ENCODE peak calls at places on chromosomes 13 and 19, in five cellular contexts. Z is endodermal cell, I is tibial nerve, O is left lung, Y is right atrium auricular region. R is an unnamed sample.

GRCh38 chr13:32153056-32153455 is 121.5 kb downstream of the FRY start:
- DNase-seq in I (no peak), Y (no peak), O (no peak), Z (no peak), R (no peak)

GRCh38 chr13:97724450-97724849 is 229.0 kb upstream of the IPO5 start:
- DNase-seq in Z (no peak), I (no peak), O (no peak), Y (no peak), R (no peak)

GRCh38 chr13:83286737-83287136 is 595.5 kb downstream of the SLITRK1 start:
- DNase-seq in Y (no peak), I (no peak), O (no peak), Z (no peak), R (no peak)

GRCh38 chr13:23288995-23289394 is 108.2 kb downstream of the SGCG start:
- DNase-seq in Z (no peak), Y (no peak), I (no peak), O (no peak), R (no peak)

GRCh38 chr19:17751103-17751911 is at the start of gene FCHO1:
- DNase-seq in Y (no peak), O (peak; percentile 74), I (peak; percentile 21), Z (no peak), R (no peak)

GRCh38 chr13:113398963-113399754 is 35.2 kb upstream of the GRTP1 start:
- DNase-seq in Y (no peak), I (no peak), Z (peak; percentile 84), O (no peak), R (peak; percentile 82)

GRCh38 chr13:111046590-111047141 is 68.4 kb upstream of the ARHGEF7 start:
- DNase-seq in Z (no peak), I (no peak), Y (peak; percentile 58), O (no peak), R (peak; percentile 58)

GRCh38 chr19:17522988-17523872 is 11.8 kb downstream of the PGLS start:
- DNase-seq in Y (no peak), I (peak; percentile 47), O (peak; percentile 86), Z (peak; percentile 37), R (no peak)

GRCh38 chr13:20713751-20714150 is 10.3 kb downstream of the IL17D start:
- DNase-seq in O (no peak), I (no peak), Z (no peak), Y (peak; percentile 88), R (peak; percentile 67)

GRCh38 chr19:40585677-40586422 is 9.2 kb downstream of the SHKBP1 start:
- DNase-seq in Y (no peak), O (peak; percentile 49), I (no peak), Z (no peak), R (peak; percentile 70)

GRCh38 chr13:21613791-21614190 is 9.8 kb upstream of the MICU2 start:
- DNase-seq in Y (no peak), I (no peak), O (no peak), Z (no peak), R (no peak)

GRCh38 chr13:96091164-96091931 is 1.4 kb downstream of the HS6ST3 start:
- DNase-seq in O (no peak), Z (peak; percentile 80), I (no peak), Y (no peak), R (no peak)

GRCh38 chr19:6229216-6229913 is 50.4 kb downstream of the MLLT1 start:
- DNase-seq in O (no peak), I (no peak), Z (no peak), Y (no peak), R (no peak)

GRCh38 chr19:4023600-4024398 is 16.3 kb downstream of the PIAS4 start:
- DNase-seq in I (no peak), O (no peak), Z (no peak), Y (no peak), R (no peak)

GRCh38 chr19:33110201-33110910 is 21.6 kb upstream of the WDR88 start:
- DNase-seq in I (no peak), Z (no peak), Y (no peak), O (no peak), R (peak; percentile 89)

GRCh38 chr19:35171730-35172129 is 17.2 kb downstream of the FXYD5 start:
- DNase-seq in I (no peak), Z (peak; percentile 5), Y (no peak), O (no peak), R (no peak)

GRCh38 chr19:15563325-15563794 is 51.7 kb upstream of the CYP4F8 start:
- DNase-seq in O (peak; percentile 28), Z (peak; percentile 56), I (no peak), Y (no peak), R (no peak)

GRCh38 chr13:37870489-37870845 is 895 bp upstream of the TRPC4 start:
- DNase-seq in Y (no peak), O (no peak), I (no peak), Z (no peak), R (no peak)

GRCh38 chr19:50311723-50312635 is 17.2 kb downstream of the KCNC3 start:
- DNase-seq in O (no peak), Y (no peak), I (no peak), Z (peak; percentile 92), R (no peak)

GRCh38 chr19:18098891-18099622 is 1.5 kb downstream of the MAST3 start:
- DNase-seq in I (no peak), Y (no peak), O (no peak), Z (peak; percentile 73), R (no peak)

GRCh38 chr19:13764821-13765394 is 586 bp downstream of the MRI1 start:
- DNase-seq in Z (peak; percentile 67), Y (no peak), O (no peak), I (no peak), R (no peak)

GRCh38 chr13:73598021-73598712 is 536.0 kb downstream of the KLF12 start:
- DNase-seq in I (no peak), Z (no peak), O (no peak), Y (no peak), R (no peak)

GRCh38 chr19:8639821-8640401 is 9.5 kb downstream of the NFILZ start:
- DNase-seq in Y (no peak), O (no peak), I (no peak), Z (peak; percentile 80), R (peak; percentile 59)

GRCh38 chr19:50171752-50172151 is 8.7 kb upstream of the IZUMO2 start:
- DNase-seq in Z (no peak), O (no peak), I (no peak), Y (no peak), R (no peak)

GRCh38 chr19:24166055-24166454 is 79.1 kb downstream of the ZNF254 start:
- DNase-seq in O (no peak), Y (no peak), Z (no peak), I (no peak), R (no peak)

GRCh38 chr19:6494438-6495036 is 7.6 kb downstream of the TUBB4A start:
- DNase-seq in Y (no peak), O (no peak), I (no peak), Z (no peak), R (no peak)

GRCh38 chr13:47796816-47797215 is 204.3 kb downstream of the SUCLA2 start:
- DNase-seq in Y (no peak), I (no peak), Z (no peak), O (no peak), R (no peak)

GRCh38 chr13:38606697-38607096 is 80.2 kb upstream of the FREM2 start:
- DNase-seq in I (no peak), O (no peak), Z (no peak), Y (no peak), R (no peak)

GRCh38 chr13:92805766-92806165 is 420.8 kb upstream of the GPC6 start:
- DNase-seq in I (no peak), O (no peak), Y (no peak), Z (no peak), R (no peak)

GRCh38 chr13:92804926-92805325 is 421.7 kb upstream of the GPC6 start:
- DNase-seq in O (no peak), Y (no peak), I (no peak), Z (no peak), R (no peak)

GRCh38 chr13:92807343-92807742 is 419.3 kb upstream of the GPC6 start:
- DNase-seq in O (no peak), I (no peak), Y (no peak), Z (no peak), R (no peak)

GRCh38 chr13:92808007-92808406 is 418.6 kb upstream of the GPC6 start:
- DNase-seq in O (no peak), I (no peak), Y (no peak), Z (no peak), R (no peak)

GRCh38 chr13:92806215-92806614 is 420.4 kb upstream of the GPC6 start:
- DNase-seq in I (no peak), Y (no peak), Z (no peak), O (no peak), R (no peak)
- H3K4me3 ChIP-seq in I (peak overlapping the region; percentile 24), Y (peak overlapping the region; percentile 23), Z (no peak overlapping the region), O (peak overlapping the region; percentile 33), R (peak overlapping the region; percentile 28)

GRCh38 chr19:46946611-46947238 is 72.9 kb upstream of the NPAS1 start:
- DNase-seq in Z (no peak), I (no peak), O (no peak), Y (no peak), R (no peak)
- H3K4me1 ChIP-seq in Z (no peaks in the 10 kb centered on the region), I (no peaks in the 10 kb centered on the region), O (peaks cover 30% of the 10 kb centered on the region), Y (peaks cover 68% of the 10 kb centered on the region), R (peaks cover 41% of the 10 kb centered on the region)

GRCh38 chr19:32037998-32038732 is 307.2 kb upstream of the ZNF507 start:
- DNase-seq in I (no peak), Z (no peak), O (no peak), Y (no peak), R (no peak)

GRCh38 chr19:32039446-32039845 is 306.0 kb upstream of the ZNF507 start:
- DNase-seq in O (no peak), I (no peak), Y (no peak), Z (no peak), R (no peak)

GRCh38 chr19:32040246-32040645 is 305.2 kb upstream of the ZNF507 start:
- DNase-seq in I (no peak), Z (no peak), Y (no peak), O (no peak), R (no peak)

DNA sequence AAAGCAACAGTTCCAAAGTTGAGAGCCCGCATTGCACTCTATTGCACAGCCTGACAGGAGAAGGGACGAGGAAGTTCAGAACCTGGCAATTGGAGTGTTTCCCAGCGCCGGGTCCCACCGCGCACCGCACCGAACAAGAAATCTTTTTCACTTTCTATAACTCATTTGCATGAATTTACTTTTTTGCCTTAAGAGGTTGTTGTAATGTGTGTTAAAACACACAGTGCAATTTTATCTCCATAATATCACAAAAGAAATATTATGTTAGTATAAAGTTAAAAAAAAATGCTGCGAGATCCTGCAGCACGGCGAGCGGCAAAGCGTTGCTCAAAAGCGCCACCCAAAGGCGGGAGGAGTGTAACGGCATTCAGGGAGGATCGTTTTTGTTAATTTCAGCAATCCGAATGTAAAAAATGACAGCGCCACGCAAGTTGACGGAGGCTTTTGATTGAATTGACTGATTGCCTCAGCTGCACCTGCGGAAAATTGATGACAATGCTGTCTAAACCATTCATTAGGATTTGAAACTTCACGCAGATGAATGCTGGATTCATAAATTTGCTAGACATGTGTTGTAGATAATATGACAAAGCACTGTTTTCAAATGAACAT is 303.6 kb upstream of the ZNF507 start:
- DNase-seq in Z (peak; percentile 76), Y (no peak), O (peak; percentile 43), I (no peak), R (peak; percentile 58)
- H3K27me3 ChIP-seq in Z (peaks cover 26% of the 10 kb centered on the region), Y (no peaks in the 10 kb centered on the region), O (peaks cover 41% of the 10 kb centered on the region), I (peaks cover 7% of the 10 kb centered on the region), R (no peaks in the 10 kb centered on the region)

GRCh38 chr19:1038995-1039645 is 787 bp upstream of the ABCA7 start:
- DNase-seq in Y (no peak), O (no peak), Z (peak; percentile 76), I (no peak), R (no peak)
- H3K4me3 ChIP-seq in Y (no peak overlapping the region), O (peak overlapping the region; percentile 68), Z (peak overlapping the region; percentile 91), I (no peak overlapping the region), R (peak overlapping the region; percentile 30)